ENCODE peak calls at places on chromosomes 7 and 10, in four cellular contexts. One of them, this sample, is unnamed.

GRCh38 chr10:104025524-104025923 is 58.6 kb downstream of the SLK start:
- DNase-seq in B cell: no peak
- DNase-seq in ascending aorta: no peak
- DNase-seq in CD8-positive, alpha-beta T cell: no peak
- DNase-seq in this sample: no peak

GRCh38 chr10:48651839-48652238 is 32.8 kb upstream of the WDFY4 start:
- DNase-seq in B cell: peak; percentile 52
- DNase-seq in ascending aorta: no peak
- DNase-seq in CD8-positive, alpha-beta T cell: no peak
- DNase-seq in this sample: no peak

GRCh38 chr10:76456190-76456589 is 1024.8 kb downstream of the LRMDA start:
- DNase-seq in B cell: no peak
- DNase-seq in ascending aorta: no peak
- DNase-seq in CD8-positive, alpha-beta T cell: no peak
- DNase-seq in this sample: no peak

GRCh38 chr10:73759512-73760115 is 15.4 kb downstream of the SEC24C start:
- DNase-seq in B cell: no peak
- DNase-seq in ascending aorta: no peak
- DNase-seq in CD8-positive, alpha-beta T cell: peak; percentile 43
- DNase-seq in this sample: peak; percentile 38

GRCh38 chr7:11751315-11751714 is 80.7 kb downstream of the THSD7A start:
- DNase-seq in B cell: no peak
- DNase-seq in ascending aorta: no peak
- DNase-seq in CD8-positive, alpha-beta T cell: no peak
- DNase-seq in this sample: no peak

GRCh38 chr10:72379776-72380175 is 25.1 kb upstream of the DNAJB12 start:
- DNase-seq in B cell: no peak
- DNase-seq in ascending aorta: no peak
- DNase-seq in CD8-positive, alpha-beta T cell: no peak
- DNase-seq in this sample: no peak

GRCh38 chr7:134992626-134993179 is 6.4 kb downstream of the AGBL3 start:
- DNase-seq in B cell: no peak
- DNase-seq in ascending aorta: no peak
- DNase-seq in CD8-positive, alpha-beta T cell: no peak
- DNase-seq in this sample: peak; percentile 61

GRCh38 chr7:2725178-2726105 is 37.4 kb downstream of the AMZ1 start:
- DNase-seq in B cell: no peak
- DNase-seq in ascending aorta: no peak
- DNase-seq in CD8-positive, alpha-beta T cell: no peak
- DNase-seq in this sample: no peak

GRCh38 chr10:70774810-70775678 is 10.1 kb downstream of the TBATA start:
- DNase-seq in B cell: no peak
- DNase-seq in ascending aorta: no peak
- DNase-seq in CD8-positive, alpha-beta T cell: no peak
- DNase-seq in this sample: peak; percentile 18

GRCh38 chr7:20785211-20786048 is 1.3 kb downstream of the SP8 start:
- DNase-seq in B cell: no peak
- DNase-seq in ascending aorta: no peak
- DNase-seq in CD8-positive, alpha-beta T cell: no peak
- DNase-seq in this sample: peak; percentile 28
- TF ChIP-seq CTCF in B cell: no peak
- TF ChIP-seq CTCF in ascending aorta: no peak
- TF ChIP-seq CTCF in CD8-positive, alpha-beta T cell: no peak
- TF ChIP-seq CTCF in this sample: no peak

GRCh38 chr7:913736-914520 is 37.6 kb downstream of the GET4 start:
- DNase-seq in B cell: no peak
- DNase-seq in ascending aorta: no peak
- DNase-seq in CD8-positive, alpha-beta T cell: no peak
- DNase-seq in this sample: no peak
- TF ChIP-seq CTCF in B cell: no peak
- TF ChIP-seq CTCF in ascending aorta: no peak
- TF ChIP-seq CTCF in CD8-positive, alpha-beta T cell: no peak
- TF ChIP-seq CTCF in this sample: no peak

DNA sequence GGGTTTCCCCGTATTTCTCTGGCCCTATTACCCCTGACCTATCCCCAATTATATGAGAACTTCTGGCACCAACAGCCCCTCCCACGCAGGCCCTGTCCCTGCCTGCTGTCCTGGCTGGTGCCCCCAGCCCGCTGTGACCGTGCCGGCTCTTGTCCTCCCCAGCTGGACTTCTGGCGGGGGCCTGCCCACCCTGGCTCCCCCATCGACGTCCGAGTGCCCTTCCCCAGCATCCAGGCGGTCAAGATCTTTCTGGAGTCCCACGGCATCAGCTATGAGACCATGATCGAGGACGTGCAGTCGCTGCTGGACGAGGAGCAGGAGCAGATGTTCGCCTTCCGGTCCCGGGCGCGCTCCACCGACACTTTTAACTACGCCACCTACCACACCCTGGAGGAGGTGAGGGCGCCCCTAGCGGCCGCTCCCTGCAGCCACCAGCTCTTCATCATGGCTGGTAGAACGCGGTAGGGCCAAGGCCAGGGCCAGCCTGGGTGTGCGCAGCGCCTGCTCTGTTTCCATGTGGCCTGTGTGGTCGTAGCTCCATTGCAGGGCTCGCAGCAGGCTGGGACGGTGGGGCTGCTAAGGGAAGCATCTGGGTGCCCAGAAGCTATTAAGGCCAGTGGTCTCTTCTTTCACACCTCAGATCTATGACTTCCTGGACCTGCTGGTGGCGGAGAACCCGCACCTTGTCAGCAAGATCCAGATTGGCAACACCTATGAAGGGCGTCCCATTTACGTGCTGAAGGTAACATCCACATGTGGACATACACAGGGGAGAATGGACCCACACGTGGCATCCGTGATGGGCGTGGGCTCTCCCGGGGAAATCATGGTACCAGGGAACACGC is 1.4 kb downstream of the CPA1 start:
- DNase-seq in B cell: no peak
- DNase-seq in ascending aorta: no peak
- DNase-seq in CD8-positive, alpha-beta T cell: no peak
- DNase-seq in this sample: no peak
- TF ChIP-seq CTCF in B cell: no peak
- TF ChIP-seq CTCF in ascending aorta: no peak
- TF ChIP-seq CTCF in CD8-positive, alpha-beta T cell: no peak
- TF ChIP-seq CTCF in this sample: no peak

GRCh38 chr10:69446650-69447151 is 4.6 kb upstream of the TSPAN15 start:
- DNase-seq in B cell: no peak
- DNase-seq in ascending aorta: no peak
- DNase-seq in CD8-positive, alpha-beta T cell: no peak
- DNase-seq in this sample: no peak

GRCh38 chr10:69451209-69451783 is at the start of gene TSPAN15:
- DNase-seq in B cell: peak; percentile 46
- DNase-seq in ascending aorta: peak; percentile 47
- DNase-seq in CD8-positive, alpha-beta T cell: peak; percentile 62
- DNase-seq in this sample: peak; percentile 89

GRCh38 chr10:69451784-69452251 is 553 bp downstream of the TSPAN15 start:
- DNase-seq in B cell: no peak
- DNase-seq in ascending aorta: no peak
- DNase-seq in CD8-positive, alpha-beta T cell: no peak
- DNase-seq in this sample: no peak

GRCh38 chr10:69452676-69453415 is 1.6 kb downstream of the TSPAN15 start:
- DNase-seq in B cell: no peak
- DNase-seq in ascending aorta: no peak
- DNase-seq in CD8-positive, alpha-beta T cell: no peak
- DNase-seq in this sample: no peak

DNA sequence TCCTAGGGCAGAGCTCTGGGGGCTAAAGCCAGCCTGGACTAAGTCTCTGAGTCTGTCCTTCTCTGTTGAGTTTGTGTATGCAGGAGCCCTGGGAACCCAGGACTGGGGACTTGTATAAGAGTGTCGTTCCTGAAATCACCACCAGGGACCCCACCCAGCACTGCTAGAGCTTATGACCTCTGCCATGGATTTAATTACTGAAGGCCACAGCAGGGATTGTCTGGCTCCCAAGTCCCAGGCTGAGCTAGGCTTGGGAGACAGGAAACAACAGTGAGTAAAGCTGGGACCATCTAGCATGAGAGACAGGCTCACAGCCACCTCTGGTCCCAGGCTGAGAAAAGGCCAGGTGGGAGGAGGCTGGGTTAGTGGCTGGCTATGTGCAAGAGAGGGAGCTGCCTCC is 1.4 kb upstream of the TSPAN15 start:
- DNase-seq in B cell: no peak
- DNase-seq in ascending aorta: no peak
- DNase-seq in CD8-positive, alpha-beta T cell: no peak
- DNase-seq in this sample: peak; percentile 45
- TF ChIP-seq CTCF in B cell: peak; percentile 46
- TF ChIP-seq CTCF in ascending aorta: peak; percentile 43
- TF ChIP-seq CTCF in CD8-positive, alpha-beta T cell: peak; percentile 48
- TF ChIP-seq CTCF in this sample: peak; percentile 24

DNA sequence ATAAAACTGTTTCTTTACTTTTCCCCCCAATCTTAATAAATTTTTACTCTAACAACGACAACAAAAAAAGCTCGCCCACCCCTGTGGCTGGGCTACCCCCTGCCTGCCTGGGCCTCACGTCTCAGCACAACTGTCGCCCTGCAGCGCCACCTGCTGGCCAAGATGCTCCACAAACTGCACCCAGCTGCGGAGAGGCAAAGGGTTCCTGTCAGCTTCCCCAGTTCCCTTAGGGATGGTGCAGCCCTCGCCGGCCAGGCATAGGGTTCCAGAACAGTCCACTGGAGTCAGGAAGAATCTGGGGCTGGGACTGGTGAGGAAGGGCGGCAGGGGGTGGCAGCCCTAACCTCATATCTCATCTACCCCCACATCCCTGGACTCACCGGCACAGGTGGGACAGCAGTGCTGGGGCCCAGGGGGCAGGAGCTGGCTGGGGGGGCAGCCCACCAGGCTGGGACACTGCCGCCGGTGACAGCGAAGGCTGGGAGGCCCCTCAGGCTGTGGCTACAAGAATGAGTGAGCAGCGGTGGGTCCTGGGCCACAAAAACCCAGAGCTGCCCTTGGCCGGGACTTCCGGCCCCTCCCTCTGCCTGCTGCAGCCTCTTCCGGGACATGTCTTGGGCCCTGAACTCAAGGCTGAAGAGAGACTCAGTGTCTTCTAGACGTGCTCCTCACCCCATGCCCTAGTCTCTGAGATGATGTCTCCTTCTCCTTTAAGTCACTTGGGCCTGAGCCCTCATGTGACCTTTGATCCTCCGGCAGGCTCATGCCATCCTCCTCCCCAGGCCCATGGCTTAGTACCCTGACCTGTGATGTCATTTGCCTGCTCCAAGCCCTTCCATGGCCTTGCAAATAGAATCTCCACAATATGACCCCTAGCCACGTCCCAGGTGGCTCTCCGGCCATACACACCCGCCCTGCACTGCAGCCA is 21.2 kb downstream of the ATP6V1F start:
- DNase-seq in B cell: peak; percentile 84
- DNase-seq in ascending aorta: peak; percentile 39
- DNase-seq in CD8-positive, alpha-beta T cell: peak; percentile 82
- DNase-seq in this sample: peak; percentile 93
- TF ChIP-seq CTCF in B cell: peak; percentile 97
- TF ChIP-seq CTCF in ascending aorta: peak; percentile 97
- TF ChIP-seq CTCF in CD8-positive, alpha-beta T cell: peak; percentile 98
- TF ChIP-seq CTCF in this sample: peak; percentile 98

DNA sequence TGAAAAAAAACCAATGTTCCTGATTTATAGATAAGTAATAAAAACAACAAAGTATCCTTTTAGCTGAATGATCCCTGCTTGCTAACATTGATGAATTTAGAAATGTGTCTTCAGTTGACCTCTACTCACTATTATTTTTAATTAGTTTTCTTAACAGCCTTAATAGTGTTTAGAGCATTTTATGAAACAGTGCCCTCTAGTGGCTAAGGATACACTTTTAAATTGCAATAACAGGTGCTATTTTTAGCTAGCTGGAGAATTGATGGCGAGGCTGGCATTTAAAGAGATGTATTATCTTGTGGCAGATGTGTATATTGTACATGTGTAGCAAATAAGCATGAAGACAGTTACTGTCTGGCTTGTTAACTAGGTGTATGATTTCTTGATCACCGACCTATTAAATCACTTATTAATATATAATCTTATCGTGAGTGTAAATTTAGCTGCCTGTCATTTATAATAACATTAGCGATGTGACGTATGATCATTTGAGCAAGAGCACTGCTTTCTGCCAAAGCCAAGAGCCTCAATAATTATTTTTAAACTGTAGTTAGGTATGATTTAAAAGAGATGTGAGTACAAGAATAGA is 451.9 kb downstream of the DPP6 start:
- DNase-seq in B cell: no peak
- DNase-seq in ascending aorta: no peak
- DNase-seq in CD8-positive, alpha-beta T cell: no peak
- DNase-seq in this sample: no peak
- TF ChIP-seq CTCF in B cell: peak; percentile 66
- TF ChIP-seq CTCF in ascending aorta: peak; percentile 31
- TF ChIP-seq CTCF in CD8-positive, alpha-beta T cell: peak; percentile 60
- TF ChIP-seq CTCF in this sample: peak; percentile 35

GRCh38 chr7:104931181-104931781 is 82.7 kb upstream of the KMT2E start:
- DNase-seq in B cell: no peak
- DNase-seq in ascending aorta: no peak
- DNase-seq in CD8-positive, alpha-beta T cell: no peak
- DNase-seq in this sample: no peak

GRCh38 chr7:104934665-104935064 is 79.3 kb upstream of the KMT2E start:
- DNase-seq in B cell: no peak
- DNase-seq in ascending aorta: no peak
- DNase-seq in CD8-positive, alpha-beta T cell: no peak
- DNase-seq in this sample: no peak

GRCh38 chr7:104933433-104934074 is 80.5 kb upstream of the KMT2E start:
- DNase-seq in B cell: no peak
- DNase-seq in ascending aorta: no peak
- DNase-seq in CD8-positive, alpha-beta T cell: no peak
- DNase-seq in this sample: no peak

GRCh38 chr7:104929921-104930320 is 84.1 kb upstream of the KMT2E start:
- DNase-seq in B cell: no peak
- DNase-seq in ascending aorta: no peak
- DNase-seq in CD8-positive, alpha-beta T cell: no peak
- DNase-seq in this sample: no peak

GRCh38 chr7:104933022-104933421 is 81.0 kb upstream of the KMT2E start:
- DNase-seq in B cell: no peak
- DNase-seq in ascending aorta: no peak
- DNase-seq in CD8-positive, alpha-beta T cell: no peak
- DNase-seq in this sample: no peak
- TF ChIP-seq CTCF in B cell: no peak
- TF ChIP-seq CTCF in ascending aorta: no peak
- TF ChIP-seq CTCF in CD8-positive, alpha-beta T cell: no peak
- TF ChIP-seq CTCF in this sample: no peak

This sample was measured in GM10248.